ENCODE peak calls at places on chromosomes 6 and 20, in seven cellular contexts. One of them, this sample, is unnamed.

GRCh38 chr6:5782783-5783567 is 223.8 kb downstream of the NRN1 start:
- DNase-seq in fibroblast of the conjunctiva: no peak
- DNase-seq in activated T-helper 1 cell treated with Interleukin-2 at 50 U/mL for 16 hours: no peak
- DNase-seq in RWPE1: no peak
- DNase-seq in stimulated activated CD4-positive, alpha-beta T cell treated with anti-CD3 and anti-CD28 coated beads, Interleukin-1b, Interleukin-23, amount 100 ng/mL, for 24 hours: no peak
- DNase-seq in right cardiac atrium: peak; percentile 85
- DNase-seq in omental fat pad: no peak
- DNase-seq in this sample: no peak

GRCh38 chr20:19275630-19276071 is 63.2 kb downstream of the SLC24A3 start:
- DNase-seq in fibroblast of the conjunctiva: peak; percentile 81
- DNase-seq in activated T-helper 1 cell treated with Interleukin-2 at 50 U/mL for 16 hours: no peak
- DNase-seq in RWPE1: no peak
- DNase-seq in stimulated activated CD4-positive, alpha-beta T cell treated with anti-CD3 and anti-CD28 coated beads, Interleukin-1b, Interleukin-23, amount 100 ng/mL, for 24 hours: no peak
- DNase-seq in right cardiac atrium: peak; percentile 88
- DNase-seq in omental fat pad: no peak
- DNase-seq in this sample: no peak

GRCh38 chr6:138593100-138593877 is 94.0 kb upstream of the NHSL1 start:
- DNase-seq in fibroblast of the conjunctiva: peak; percentile 88
- DNase-seq in activated T-helper 1 cell treated with Interleukin-2 at 50 U/mL for 16 hours: no peak
- DNase-seq in RWPE1: peak; percentile 84
- DNase-seq in stimulated activated CD4-positive, alpha-beta T cell treated with anti-CD3 and anti-CD28 coated beads, Interleukin-1b, Interleukin-23, amount 100 ng/mL, for 24 hours: peak; percentile 21
- DNase-seq in right cardiac atrium: peak; percentile 56
- DNase-seq in omental fat pad: no peak
- DNase-seq in this sample: peak; percentile 85

GRCh38 chr20:41299899-41300298 is 17.6 kb downstream of the ZHX3 start:
- DNase-seq in fibroblast of the conjunctiva: no peak
- DNase-seq in activated T-helper 1 cell treated with Interleukin-2 at 50 U/mL for 16 hours: no peak
- DNase-seq in RWPE1: no peak
- DNase-seq in stimulated activated CD4-positive, alpha-beta T cell treated with anti-CD3 and anti-CD28 coated beads, Interleukin-1b, Interleukin-23, amount 100 ng/mL, for 24 hours: no peak
- DNase-seq in right cardiac atrium: no peak
- DNase-seq in omental fat pad: no peak
- DNase-seq in this sample: no peak

GRCh38 chr6:56842602-56843475 is 112.1 kb upstream of the BEND6 start:
- DNase-seq in fibroblast of the conjunctiva: no peak
- DNase-seq in activated T-helper 1 cell treated with Interleukin-2 at 50 U/mL for 16 hours: no peak
- DNase-seq in RWPE1: peak; percentile 21
- DNase-seq in stimulated activated CD4-positive, alpha-beta T cell treated with anti-CD3 and anti-CD28 coated beads, Interleukin-1b, Interleukin-23, amount 100 ng/mL, for 24 hours: no peak
- DNase-seq in right cardiac atrium: peak; percentile 80
- DNase-seq in omental fat pad: no peak
- DNase-seq in this sample: peak; percentile 44

GRCh38 chr6:28770732-28771131 is 153.1 kb downstream of the TRIM27 start:
- DNase-seq in fibroblast of the conjunctiva: no peak
- DNase-seq in activated T-helper 1 cell treated with Interleukin-2 at 50 U/mL for 16 hours: no peak
- DNase-seq in RWPE1: no peak
- DNase-seq in stimulated activated CD4-positive, alpha-beta T cell treated with anti-CD3 and anti-CD28 coated beads, Interleukin-1b, Interleukin-23, amount 100 ng/mL, for 24 hours: no peak
- DNase-seq in right cardiac atrium: no peak
- DNase-seq in omental fat pad: no peak
- DNase-seq in this sample: no peak

GRCh38 chr6:36334343-36334742 is 2.3 kb downstream of the BNIP5 start:
- DNase-seq in fibroblast of the conjunctiva: no peak
- DNase-seq in activated T-helper 1 cell treated with Interleukin-2 at 50 U/mL for 16 hours: no peak
- DNase-seq in RWPE1: no peak
- DNase-seq in stimulated activated CD4-positive, alpha-beta T cell treated with anti-CD3 and anti-CD28 coated beads, Interleukin-1b, Interleukin-23, amount 100 ng/mL, for 24 hours: no peak
- DNase-seq in right cardiac atrium: no peak
- DNase-seq in omental fat pad: no peak
- DNase-seq in this sample: no peak

GRCh38 chr20:61328906-61329558 is 77.0 kb downstream of the CDH4 start:
- DNase-seq in fibroblast of the conjunctiva: no peak
- DNase-seq in activated T-helper 1 cell treated with Interleukin-2 at 50 U/mL for 16 hours: no peak
- DNase-seq in RWPE1: no peak
- DNase-seq in stimulated activated CD4-positive, alpha-beta T cell treated with anti-CD3 and anti-CD28 coated beads, Interleukin-1b, Interleukin-23, amount 100 ng/mL, for 24 hours: no peak
- DNase-seq in right cardiac atrium: peak; percentile 65
- DNase-seq in omental fat pad: no peak
- DNase-seq in this sample: no peak

GRCh38 chr6:134491473-134491872 is 173.6 kb upstream of the SGK1 start:
- DNase-seq in fibroblast of the conjunctiva: no peak
- DNase-seq in activated T-helper 1 cell treated with Interleukin-2 at 50 U/mL for 16 hours: no peak
- DNase-seq in RWPE1: no peak
- DNase-seq in stimulated activated CD4-positive, alpha-beta T cell treated with anti-CD3 and anti-CD28 coated beads, Interleukin-1b, Interleukin-23, amount 100 ng/mL, for 24 hours: no peak
- DNase-seq in right cardiac atrium: no peak
- DNase-seq in omental fat pad: no peak
- DNase-seq in this sample: no peak

GRCh38 chr6:112626468-112627082 is 279.4 kb downstream of the RFPL4B start:
- DNase-seq in fibroblast of the conjunctiva: no peak
- DNase-seq in activated T-helper 1 cell treated with Interleukin-2 at 50 U/mL for 16 hours: no peak
- DNase-seq in RWPE1: no peak
- DNase-seq in stimulated activated CD4-positive, alpha-beta T cell treated with anti-CD3 and anti-CD28 coated beads, Interleukin-1b, Interleukin-23, amount 100 ng/mL, for 24 hours: no peak
- DNase-seq in right cardiac atrium: no peak
- DNase-seq in omental fat pad: no peak
- DNase-seq in this sample: peak; percentile 70

GRCh38 chr20:39631557-39631956 is 669.4 kb downstream of the DHX35 start:
- DNase-seq in fibroblast of the conjunctiva: no peak
- DNase-seq in activated T-helper 1 cell treated with Interleukin-2 at 50 U/mL for 16 hours: no peak
- DNase-seq in RWPE1: peak; percentile 44
- DNase-seq in stimulated activated CD4-positive, alpha-beta T cell treated with anti-CD3 and anti-CD28 coated beads, Interleukin-1b, Interleukin-23, amount 100 ng/mL, for 24 hours: no peak
- DNase-seq in right cardiac atrium: no peak
- DNase-seq in omental fat pad: no peak
- DNase-seq in this sample: no peak

GRCh38 chr6:64256483-64256882 is 620.9 kb downstream of the PHF3 start:
- DNase-seq in fibroblast of the conjunctiva: no peak
- DNase-seq in activated T-helper 1 cell treated with Interleukin-2 at 50 U/mL for 16 hours: no peak
- DNase-seq in RWPE1: no peak
- DNase-seq in stimulated activated CD4-positive, alpha-beta T cell treated with anti-CD3 and anti-CD28 coated beads, Interleukin-1b, Interleukin-23, amount 100 ng/mL, for 24 hours: no peak
- DNase-seq in right cardiac atrium: no peak
- DNase-seq in omental fat pad: no peak
- DNase-seq in this sample: no peak

GRCh38 chr6:17167327-17167979 is 65.6 kb downstream of the STMND1 start:
- DNase-seq in fibroblast of the conjunctiva: peak; percentile 9
- DNase-seq in activated T-helper 1 cell treated with Interleukin-2 at 50 U/mL for 16 hours: no peak
- DNase-seq in RWPE1: peak; percentile 5
- DNase-seq in stimulated activated CD4-positive, alpha-beta T cell treated with anti-CD3 and anti-CD28 coated beads, Interleukin-1b, Interleukin-23, amount 100 ng/mL, for 24 hours: no peak
- DNase-seq in right cardiac atrium: peak; percentile 71
- DNase-seq in omental fat pad: no peak
- DNase-seq in this sample: peak; percentile 69

GRCh38 chr6:25017932-25018581 is 82.3 kb upstream of the RIPOR2 start:
- DNase-seq in fibroblast of the conjunctiva: peak; percentile 65
- DNase-seq in activated T-helper 1 cell treated with Interleukin-2 at 50 U/mL for 16 hours: peak; percentile 68
- DNase-seq in RWPE1: peak; percentile 69
- DNase-seq in stimulated activated CD4-positive, alpha-beta T cell treated with anti-CD3 and anti-CD28 coated beads, Interleukin-1b, Interleukin-23, amount 100 ng/mL, for 24 hours: peak; percentile 65
- DNase-seq in right cardiac atrium: peak; percentile 82
- DNase-seq in omental fat pad: no peak
- DNase-seq in this sample: peak; percentile 53

GRCh38 chr6:135906542-135906941 is 55.0 kb downstream of the PDE7B start:
- DNase-seq in fibroblast of the conjunctiva: peak; percentile 16
- DNase-seq in activated T-helper 1 cell treated with Interleukin-2 at 50 U/mL for 16 hours: no peak
- DNase-seq in RWPE1: peak; percentile 52
- DNase-seq in stimulated activated CD4-positive, alpha-beta T cell treated with anti-CD3 and anti-CD28 coated beads, Interleukin-1b, Interleukin-23, amount 100 ng/mL, for 24 hours: no peak
- DNase-seq in right cardiac atrium: no peak
- DNase-seq in omental fat pad: no peak
- DNase-seq in this sample: no peak

GRCh38 chr6:102895683-102896082 is 1502.2 kb downstream of the GRIK2 start:
- DNase-seq in fibroblast of the conjunctiva: no peak
- DNase-seq in activated T-helper 1 cell treated with Interleukin-2 at 50 U/mL for 16 hours: no peak
- DNase-seq in RWPE1: no peak
- DNase-seq in stimulated activated CD4-positive, alpha-beta T cell treated with anti-CD3 and anti-CD28 coated beads, Interleukin-1b, Interleukin-23, amount 100 ng/mL, for 24 hours: no peak
- DNase-seq in right cardiac atrium: no peak
- DNase-seq in omental fat pad: no peak
- DNase-seq in this sample: no peak

GRCh38 chr6:150857062-150857905 is 8.2 kb upstream of the MTHFD1L start:
- DNase-seq in fibroblast of the conjunctiva: peak; percentile 97
- DNase-seq in activated T-helper 1 cell treated with Interleukin-2 at 50 U/mL for 16 hours: no peak
- DNase-seq in RWPE1: peak; percentile 82
- DNase-seq in stimulated activated CD4-positive, alpha-beta T cell treated with anti-CD3 and anti-CD28 coated beads, Interleukin-1b, Interleukin-23, amount 100 ng/mL, for 24 hours: no peak
- DNase-seq in right cardiac atrium: no peak
- DNase-seq in omental fat pad: no peak
- DNase-seq in this sample: peak; percentile 86

GRCh38 chr6:93423542-93423941 is 4.2 kb upstream of the EPHA7 start:
- DNase-seq in fibroblast of the conjunctiva: no peak
- DNase-seq in activated T-helper 1 cell treated with Interleukin-2 at 50 U/mL for 16 hours: no peak
- DNase-seq in RWPE1: no peak
- DNase-seq in stimulated activated CD4-positive, alpha-beta T cell treated with anti-CD3 and anti-CD28 coated beads, Interleukin-1b, Interleukin-23, amount 100 ng/mL, for 24 hours: no peak
- DNase-seq in right cardiac atrium: peak; percentile 49
- DNase-seq in omental fat pad: no peak
- DNase-seq in this sample: peak; percentile 77

GRCh38 chr6:31042801-31043200 is 32.5 kb downstream of the MUC22 start:
- DNase-seq in fibroblast of the conjunctiva: peak; percentile 27
- DNase-seq in activated T-helper 1 cell treated with Interleukin-2 at 50 U/mL for 16 hours: no peak
- DNase-seq in RWPE1: peak; percentile 41
- DNase-seq in stimulated activated CD4-positive, alpha-beta T cell treated with anti-CD3 and anti-CD28 coated beads, Interleukin-1b, Interleukin-23, amount 100 ng/mL, for 24 hours: peak; percentile 13
- DNase-seq in right cardiac atrium: peak; percentile 68
- DNase-seq in omental fat pad: no peak
- DNase-seq in this sample: peak; percentile 82

GRCh38 chr6:120965814-120966213 is 368.5 kb downstream of the TBC1D32 start:
- DNase-seq in fibroblast of the conjunctiva: no peak
- DNase-seq in activated T-helper 1 cell treated with Interleukin-2 at 50 U/mL for 16 hours: no peak
- DNase-seq in RWPE1: peak; percentile 1
- DNase-seq in stimulated activated CD4-positive, alpha-beta T cell treated with anti-CD3 and anti-CD28 coated beads, Interleukin-1b, Interleukin-23, amount 100 ng/mL, for 24 hours: no peak
- DNase-seq in right cardiac atrium: no peak
- DNase-seq in omental fat pad: no peak
- DNase-seq in this sample: no peak

GRCh38 chr20:1861347-1861987 is 33.7 kb upstream of the SIRPA start:
- DNase-seq in fibroblast of the conjunctiva: no peak
- DNase-seq in activated T-helper 1 cell treated with Interleukin-2 at 50 U/mL for 16 hours: no peak
- DNase-seq in RWPE1: no peak
- DNase-seq in stimulated activated CD4-positive, alpha-beta T cell treated with anti-CD3 and anti-CD28 coated beads, Interleukin-1b, Interleukin-23, amount 100 ng/mL, for 24 hours: no peak
- DNase-seq in right cardiac atrium: no peak
- DNase-seq in omental fat pad: no peak
- DNase-seq in this sample: no peak

GRCh38 chr6:114364295-114364694 is 21.5 kb upstream of the HS3ST5 start:
- DNase-seq in fibroblast of the conjunctiva: no peak
- DNase-seq in activated T-helper 1 cell treated with Interleukin-2 at 50 U/mL for 16 hours: no peak
- DNase-seq in RWPE1: peak; percentile 27
- DNase-seq in stimulated activated CD4-positive, alpha-beta T cell treated with anti-CD3 and anti-CD28 coated beads, Interleukin-1b, Interleukin-23, amount 100 ng/mL, for 24 hours: no peak
- DNase-seq in right cardiac atrium: no peak
- DNase-seq in omental fat pad: no peak
- DNase-seq in this sample: peak; percentile 79

GRCh38 chr6:84866715-84867114 is 102.3 kb upstream of the TBX18 start:
- DNase-seq in fibroblast of the conjunctiva: peak; percentile 60
- DNase-seq in activated T-helper 1 cell treated with Interleukin-2 at 50 U/mL for 16 hours: no peak
- DNase-seq in RWPE1: no peak
- DNase-seq in stimulated activated CD4-positive, alpha-beta T cell treated with anti-CD3 and anti-CD28 coated beads, Interleukin-1b, Interleukin-23, amount 100 ng/mL, for 24 hours: no peak
- DNase-seq in right cardiac atrium: no peak
- DNase-seq in omental fat pad: no peak
- DNase-seq in this sample: no peak

GRCh38 chr20:63022501-63022900 is 15.7 kb upstream of the BHLHE23 start:
- DNase-seq in fibroblast of the conjunctiva: no peak
- DNase-seq in activated T-helper 1 cell treated with Interleukin-2 at 50 U/mL for 16 hours: no peak
- DNase-seq in RWPE1: no peak
- DNase-seq in stimulated activated CD4-positive, alpha-beta T cell treated with anti-CD3 and anti-CD28 coated beads, Interleukin-1b, Interleukin-23, amount 100 ng/mL, for 24 hours: no peak
- DNase-seq in right cardiac atrium: peak; percentile 29
- DNase-seq in omental fat pad: no peak
- DNase-seq in this sample: no peak

GRCh38 chr20:1840865-1841553 is 54.2 kb upstream of the SIRPA start:
- DNase-seq in fibroblast of the conjunctiva: no peak
- DNase-seq in activated T-helper 1 cell treated with Interleukin-2 at 50 U/mL for 16 hours: no peak
- DNase-seq in RWPE1: no peak
- DNase-seq in stimulated activated CD4-positive, alpha-beta T cell treated with anti-CD3 and anti-CD28 coated beads, Interleukin-1b, Interleukin-23, amount 100 ng/mL, for 24 hours: no peak
- DNase-seq in right cardiac atrium: no peak
- DNase-seq in omental fat pad: no peak
- DNase-seq in this sample: no peak

GRCh38 chr20:43959920-43960227 is 45.2 kb downstream of the TOX2 start:
- DNase-seq in fibroblast of the conjunctiva: no peak
- DNase-seq in activated T-helper 1 cell treated with Interleukin-2 at 50 U/mL for 16 hours: no peak
- DNase-seq in RWPE1: no peak
- DNase-seq in stimulated activated CD4-positive, alpha-beta T cell treated with anti-CD3 and anti-CD28 coated beads, Interleukin-1b, Interleukin-23, amount 100 ng/mL, for 24 hours: no peak
- DNase-seq in right cardiac atrium: no peak
- DNase-seq in omental fat pad: no peak
- DNase-seq in this sample: no peak

GRCh38 chr6:169864148-169865030 is 113.0 kb downstream of the ERMARD start:
- DNase-seq in fibroblast of the conjunctiva: no peak
- DNase-seq in activated T-helper 1 cell treated with Interleukin-2 at 50 U/mL for 16 hours: no peak
- DNase-seq in RWPE1: no peak
- DNase-seq in stimulated activated CD4-positive, alpha-beta T cell treated with anti-CD3 and anti-CD28 coated beads, Interleukin-1b, Interleukin-23, amount 100 ng/mL, for 24 hours: no peak
- DNase-seq in right cardiac atrium: no peak
- DNase-seq in omental fat pad: no peak
- DNase-seq in this sample: no peak

GRCh38 chr20:50378170-50379000 is 131.8 kb upstream of the PTPN1 start:
- DNase-seq in fibroblast of the conjunctiva: no peak
- DNase-seq in activated T-helper 1 cell treated with Interleukin-2 at 50 U/mL for 16 hours: no peak
- DNase-seq in RWPE1: no peak
- DNase-seq in stimulated activated CD4-positive, alpha-beta T cell treated with anti-CD3 and anti-CD28 coated beads, Interleukin-1b, Interleukin-23, amount 100 ng/mL, for 24 hours: no peak
- DNase-seq in right cardiac atrium: no peak
- DNase-seq in omental fat pad: no peak
- DNase-seq in this sample: no peak

GRCh38 chr20:52496191-52496590 is 304.6 kb upstream of the ZFP64 start:
- DNase-seq in fibroblast of the conjunctiva: no peak
- DNase-seq in activated T-helper 1 cell treated with Interleukin-2 at 50 U/mL for 16 hours: no peak
- DNase-seq in RWPE1: no peak
- DNase-seq in stimulated activated CD4-positive, alpha-beta T cell treated with anti-CD3 and anti-CD28 coated beads, Interleukin-1b, Interleukin-23, amount 100 ng/mL, for 24 hours: no peak
- DNase-seq in right cardiac atrium: no peak
- DNase-seq in omental fat pad: no peak
- DNase-seq in this sample: no peak

GRCh38 chr20:47181056-47181862 is 175.2 kb downstream of the ZMYND8 start:
- DNase-seq in fibroblast of the conjunctiva: peak; percentile 47
- DNase-seq in activated T-helper 1 cell treated with Interleukin-2 at 50 U/mL for 16 hours: no peak
- DNase-seq in RWPE1: peak; percentile 96
- DNase-seq in stimulated activated CD4-positive, alpha-beta T cell treated with anti-CD3 and anti-CD28 coated beads, Interleukin-1b, Interleukin-23, amount 100 ng/mL, for 24 hours: no peak
- DNase-seq in right cardiac atrium: no peak
- DNase-seq in omental fat pad: no peak
- DNase-seq in this sample: peak; percentile 70

GRCh38 chr6:156827382-156827781 is 50.2 kb downstream of the ARID1B start:
- DNase-seq in fibroblast of the conjunctiva: peak; percentile 56
- DNase-seq in activated T-helper 1 cell treated with Interleukin-2 at 50 U/mL for 16 hours: no peak
- DNase-seq in RWPE1: no peak
- DNase-seq in stimulated activated CD4-positive, alpha-beta T cell treated with anti-CD3 and anti-CD28 coated beads, Interleukin-1b, Interleukin-23, amount 100 ng/mL, for 24 hours: no peak
- DNase-seq in right cardiac atrium: no peak
- DNase-seq in omental fat pad: no peak
- DNase-seq in this sample: no peak

GRCh38 chr20:5888051-5888450 is 62.3 kb downstream of the TRMT6 start:
- DNase-seq in fibroblast of the conjunctiva: no peak
- DNase-seq in activated T-helper 1 cell treated with Interleukin-2 at 50 U/mL for 16 hours: no peak
- DNase-seq in RWPE1: no peak
- DNase-seq in stimulated activated CD4-positive, alpha-beta T cell treated with anti-CD3 and anti-CD28 coated beads, Interleukin-1b, Interleukin-23, amount 100 ng/mL, for 24 hours: no peak
- DNase-seq in right cardiac atrium: no peak
- DNase-seq in omental fat pad: no peak
- DNase-seq in this sample: no peak

GRCh38 chr6:107216197-107216933 is 101.0 kb upstream of the BEND3 start:
- DNase-seq in fibroblast of the conjunctiva: no peak
- DNase-seq in activated T-helper 1 cell treated with Interleukin-2 at 50 U/mL for 16 hours: no peak
- DNase-seq in RWPE1: no peak
- DNase-seq in stimulated activated CD4-positive, alpha-beta T cell treated with anti-CD3 and anti-CD28 coated beads, Interleukin-1b, Interleukin-23, amount 100 ng/mL, for 24 hours: no peak
- DNase-seq in right cardiac atrium: no peak
- DNase-seq in omental fat pad: no peak
- DNase-seq in this sample: no peak

GRCh38 chr20:52425253-52425652 is 233.7 kb upstream of the ZFP64 start:
- DNase-seq in fibroblast of the conjunctiva: no peak
- DNase-seq in activated T-helper 1 cell treated with Interleukin-2 at 50 U/mL for 16 hours: no peak
- DNase-seq in RWPE1: no peak
- DNase-seq in stimulated activated CD4-positive, alpha-beta T cell treated with anti-CD3 and anti-CD28 coated beads, Interleukin-1b, Interleukin-23, amount 100 ng/mL, for 24 hours: no peak
- DNase-seq in right cardiac atrium: no peak
- DNase-seq in omental fat pad: no peak
- DNase-seq in this sample: no peak

This sample was measured in ACHN.